ENCODE peak calls at places on chromosomes 1 and 21, in seven cellular contexts. A is trophoblast cell, X is mesendoderm, Z is H9, I is neuronal stem cell, F is H1, D is mesenchymal stem cell. V is an unnamed sample.

GRCh38 chr1:113191579-113192076 is 118.6 kb downstream of the LRIG2 start:
- DNase-seq in A (no peak), X (no peak), Z (no peak), I (no peak), F (no peak), D (no peak), V (no peak)

GRCh38 chr1:26597629-26598039 is 68.1 kb downstream of the RPS6KA1 start:
- DNase-seq in A (peak; percentile 88), X (peak; percentile 64), Z (no peak), I (no peak), F (no peak), D (peak; percentile 74), V (peak; percentile 63)

GRCh38 chr1:97996880-97997279 is 76.0 kb upstream of the DPYD start:
- DNase-seq in A (no peak), X (peak; percentile 19), Z (no peak), I (no peak), F (no peak), D (no peak), V (peak; percentile 8)

GRCh38 chr1:145720556-145720877 is 1.2 kb downstream of the CD160 start:
- DNase-seq in A (peak; percentile 91), X (peak; percentile 53), Z (no peak), I (no peak), F (no peak), D (peak; percentile 77), V (peak; percentile 91)

GRCh38 chr1:104294259-104294658 is 544.6 kb downstream of the AMY1C start:
- DNase-seq in A (no peak), X (peak; percentile 48), Z (no peak), I (no peak), F (no peak), D (peak; percentile 20), V (no peak)

GRCh38 chr1:59776960-59777852 is 37.5 kb upstream of the HOOK1 start:
- DNase-seq in A (no peak), X (peak; percentile 41), Z (no peak), I (no peak), F (no peak), D (peak; percentile 22), V (peak; percentile 56)

GRCh38 chr1:97105531-97105930 is 383.9 kb downstream of the PTBP2 start:
- DNase-seq in A (no peak), X (peak; percentile 3), Z (no peak), I (no peak), F (no peak), D (peak; percentile 47), V (peak; percentile 15)

GRCh38 chr1:232622981-232623380 is 7.0 kb downstream of the SIPA1L2 start:
- DNase-seq in A (peak; percentile 33), X (peak; percentile 98), Z (peak; percentile 85), I (no peak), F (no peak), D (peak; percentile 12), V (no peak)

GRCh38 chr1:217812175-217812574 is 181.0 kb downstream of the SPATA17 start:
- DNase-seq in A (no peak), X (no peak), Z (no peak), I (no peak), F (no peak), D (no peak), V (no peak)

GRCh38 chr1:170114916-170115315 is 30.8 kb upstream of the NTMT2 start:
- DNase-seq in A (peak; percentile 28), X (peak; percentile 26), Z (no peak), I (no peak), F (no peak), D (peak; percentile 38), V (peak; percentile 51)

GRCh38 chr1:232655041-232655745 is 25.3 kb upstream of the SIPA1L2 start:
- DNase-seq in A (peak; percentile 58), X (peak; percentile 47), Z (no peak), I (no peak), F (no peak), D (peak; percentile 41), V (no peak)

GRCh38 chr1:202397256-202397655 is 48.8 kb downstream of the PPP1R12B start:
- DNase-seq in A (no peak), X (no peak), Z (no peak), I (no peak), F (no peak), D (no peak), V (no peak)

GRCh38 chr21:35232545-35233176 is 183.6 kb upstream of the RUNX1 start:
- DNase-seq in A (peak; percentile 90), X (peak; percentile 71), Z (no peak), I (no peak), F (no peak), D (peak; percentile 91), V (peak; percentile 92)

GRCh38 chr1:207959141-207959825 is 48.4 kb upstream of the CD34 start:
- DNase-seq in A (peak; percentile 40), X (peak; percentile 40), Z (peak; percentile 39), I (peak; percentile 30), F (peak; percentile 65), D (peak; percentile 58), V (peak; percentile 38)

GRCh38 chr1:9006956-9007615 is 19.1 kb downstream of the SLC2A7 start:
- DNase-seq in A (peak; percentile 36), X (no peak), Z (no peak), I (no peak), F (no peak), D (no peak), V (no peak)

GRCh38 chr1:200364121-200364759 is 45.6 kb downstream of the ZNF281 start:
- DNase-seq in A (no peak), X (peak; percentile 89), Z (peak; percentile 41), I (no peak), F (no peak), D (peak; percentile 64), V (peak; percentile 51)

GRCh38 chr1:52296345-52296744 is 69.7 kb downstream of the CC2D1B start:
- DNase-seq in A (peak; percentile 65), X (peak; percentile 64), Z (no peak), I (peak; percentile 39), F (no peak), D (peak; percentile 68), V (peak; percentile 68)

GRCh38 chr21:45974073-45975016 is 7.2 kb upstream of the COL6A1 start:
- DNase-seq in A (no peak), X (peak; percentile 92), Z (peak; percentile 69), I (no peak), F (peak; percentile 78), D (peak; percentile 95), V (peak; percentile 82)

GRCh38 chr1:24872446-24872845 is 57.6 kb downstream of the RUNX3 start:
- DNase-seq in A (no peak), X (no peak), Z (no peak), I (no peak), F (no peak), D (no peak), V (no peak)

GRCh38 chr1:54808443-54809207 is 7.5 kb upstream of the TTC22 start:
- DNase-seq in A (peak; percentile 31), X (peak; percentile 36), Z (peak; percentile 60), I (no peak), F (peak; percentile 55), D (peak; percentile 8), V (no peak)

GRCh38 chr1:213723187-213723586 is 264.6 kb upstream of the PROX1 start:
- DNase-seq in A (no peak), X (peak; percentile 38), Z (no peak), I (no peak), F (no peak), D (no peak), V (no peak)

GRCh38 chr1:22142315-22143064 is 407 bp downstream of the WNT4 start:
- DNase-seq in A (peak; percentile 67), X (peak; percentile 58), Z (no peak), I (no peak), F (peak; percentile 64), D (peak; percentile 35), V (no peak)

GRCh38 chr1:181504294-181505115 is 21.2 kb downstream of the CACNA1E start:
- DNase-seq in A (peak; percentile 14), X (peak; percentile 84), Z (peak; percentile 73), I (no peak), F (peak; percentile 52), D (no peak), V (peak; percentile 28)

GRCh38 chr1:161439280-161440232 is 65.7 kb upstream of the FCGR2A start:
- DNase-seq in A (peak; percentile 16), X (peak; percentile 73), Z (peak; percentile 56), I (no peak), F (peak; percentile 60), D (peak; percentile 11), V (peak; percentile 33)

DNA sequence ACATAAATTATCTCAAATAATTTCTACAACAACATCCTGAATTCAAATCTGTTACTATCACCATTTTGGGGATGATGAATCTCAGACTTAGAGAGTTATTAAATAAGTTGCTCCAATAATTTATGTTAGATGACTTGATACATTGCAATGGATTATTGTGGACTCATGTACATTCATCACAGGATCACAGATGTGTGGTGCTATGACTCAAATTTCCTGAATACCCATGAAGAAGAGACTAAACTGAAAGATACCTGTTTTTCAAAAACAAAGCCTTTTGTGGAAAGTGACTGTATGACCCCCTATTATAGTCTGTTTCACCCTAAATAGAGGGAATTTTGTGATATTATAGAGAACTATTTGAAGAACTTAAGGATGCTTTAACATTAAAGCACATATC is 315.0 kb downstream of the PLA2G4A start:
- DNase-seq in A (no peak), X (no peak), Z (no peak), I (no peak), F (no peak), D (no peak), V (no peak)
- H2BK120ac ChIP-seq in A (no peak overlapping the region), X (no peak overlapping the region), Z (no peak overlapping the region), I (no peak overlapping the region), F (no peak overlapping the region), D (no peak overlapping the region), V (no peak overlapping the region)

GRCh38 chr1:74780600-74780999 is 47.6 kb downstream of the TYW3 start:
- DNase-seq in A (no peak), X (peak; percentile 12), Z (no peak), I (no peak), F (no peak), D (no peak), V (no peak)
- H2BK120ac ChIP-seq in A (no peak overlapping the region), X (no peak overlapping the region), Z (no peak overlapping the region), I (no peak overlapping the region), F (no peak overlapping the region), D (no peak overlapping the region), V (no peak overlapping the region)

DNA sequence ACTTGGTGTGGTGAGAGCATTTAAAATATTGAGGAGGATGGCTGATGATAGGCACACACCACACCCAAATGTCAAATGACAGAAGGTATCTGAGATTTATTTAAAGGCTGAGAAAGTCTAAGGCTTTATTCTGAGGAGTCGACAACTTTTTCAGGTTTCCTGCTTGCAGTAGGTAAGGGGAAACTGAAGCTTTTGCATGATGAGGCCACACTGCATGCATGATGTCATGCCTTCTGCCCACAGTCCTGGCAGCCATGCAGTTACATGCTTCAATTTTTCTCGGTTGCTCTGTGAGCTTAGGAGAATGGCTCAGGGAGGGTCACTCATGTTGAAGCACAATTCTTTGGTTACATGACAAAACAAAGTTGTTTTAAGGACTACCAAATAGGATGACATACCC is 7.0 kb downstream of the OSCP1 start:
- DNase-seq in A (no peak), X (no peak), Z (no peak), I (no peak), F (no peak), D (no peak), V (no peak)
- H2BK120ac ChIP-seq in A (no peak overlapping the region), X (no peak overlapping the region), Z (no peak overlapping the region), I (no peak overlapping the region), F (no peak overlapping the region), D (no peak overlapping the region), V (no peak overlapping the region)

GRCh38 chr21:15857740-15858139 is 128.0 kb downstream of the USP25 start:
- DNase-seq in A (no peak), X (no peak), Z (no peak), I (no peak), F (no peak), D (no peak), V (no peak)
- H2BK120ac ChIP-seq in A (no peak overlapping the region), X (no peak overlapping the region), Z (no peak overlapping the region), I (no peak overlapping the region), F (no peak overlapping the region), D (no peak overlapping the region), V (no peak overlapping the region)